ENCODE peak calls at places on chromosomes 2 and 18, in four cellular contexts. O, U, Q and C are unnamed samples.

GRCh38 chr2:45909677-45910191 is 258.3 kb downstream of the PRKCE start:
- DNase-seq in O (no peak), U (no peak), Q (no peak), C (no peak)

GRCh38 chr2:30194421-30194820 is 36.9 kb upstream of the LBH start:
- DNase-seq in O (no peak), U (no peak), Q (no peak), C (no peak)

GRCh38 chr2:209719034-209719433 is 52.6 kb upstream of the UNC80 start:
- DNase-seq in O (no peak), U (no peak), Q (no peak), C (no peak)

GRCh38 chr18:10851824-10852225 is 297.5 kb downstream of the PIEZO2 start:
- DNase-seq in O (no peak), U (peak), Q (no peak), C (peak)

GRCh38 chr2:218645126-218645525 is 14.3 kb downstream of the ZNF142 start:
- DNase-seq in O (no peak), U (no peak), Q (no peak), C (no peak)

GRCh38 chr2:48600204-48600813 is 17.3 kb upstream of the GTF2A1L start:
- DNase-seq in O (no peak), U (peak), Q (no peak), C (peak)

GRCh38 chr2:216618785-216619184 is 14.4 kb upstream of the IGFBP2 start:
- DNase-seq in O (peak), U (no peak), Q (no peak), C (no peak)

GRCh38 chr18:75282746-75283145 is 72.1 kb downstream of the TSHZ1 start:
- DNase-seq in O (no peak), U (no peak), Q (no peak), C (no peak)

GRCh38 chr2:239275871-239276812 is 124.7 kb downstream of the HDAC4 start:
- DNase-seq in O (peak), U (no peak), Q (no peak), C (no peak)

GRCh38 chr2:182593394-182593707 is 122.7 kb upstream of the DNAJC10 start:
- DNase-seq in O (no peak), U (peak), Q (no peak), C (no peak)

GRCh38 chr2:69177785-69178636 is 165.0 kb downstream of the ANTXR1 start:
- DNase-seq in O (peak), U (peak), Q (peak), C (peak)

GRCh38 chr2:234626566-234627130 is 129.8 kb upstream of the ARL4C start:
- DNase-seq in O (no peak), U (no peak), Q (no peak), C (no peak)

GRCh38 chr2:120463527-120463926 is 117.6 kb downstream of the INHBB start:
- DNase-seq in O (no peak), U (no peak), Q (no peak), C (no peak)

GRCh38 chr2:10620481-10620880 is 69.3 kb downstream of the NOL10 start:
- DNase-seq in O (no peak), U (peak), Q (no peak), C (no peak)

GRCh38 chr2:98913916-98914712 is 21.9 kb downstream of the CRACDL start:
- DNase-seq in O (no peak), U (no peak), Q (no peak), C (no peak)

GRCh38 chr2:109521233-109521632 is 92.5 kb downstream of the SEPTIN10 start:
- DNase-seq in O (no peak), U (no peak), Q (no peak), C (no peak)

GRCh38 chr2:64865073-64865830 is 123.9 kb upstream of the SLC1A4 start:
- DNase-seq in O (peak), U (peak), Q (peak), C (peak)

GRCh38 chr2:84424152-84424551 is 34.9 kb downstream of the SUCLG1 start:
- DNase-seq in O (no peak), U (peak), Q (no peak), C (no peak)

GRCh38 chr2:10265328-10266132 is 37.2 kb upstream of the HPCAL1 start:
- DNase-seq in O (no peak), U (no peak), Q (no peak), C (no peak)

GRCh38 chr2:152825834-152826233 is 107.4 kb downstream of the ARL6IP6 start:
- DNase-seq in O (no peak), U (peak), Q (no peak), C (no peak)

GRCh38 chr18:26133652-26134051 is at the start of gene PSMA8:
- DNase-seq in O (peak), U (no peak), Q (peak), C (no peak)

DNA sequence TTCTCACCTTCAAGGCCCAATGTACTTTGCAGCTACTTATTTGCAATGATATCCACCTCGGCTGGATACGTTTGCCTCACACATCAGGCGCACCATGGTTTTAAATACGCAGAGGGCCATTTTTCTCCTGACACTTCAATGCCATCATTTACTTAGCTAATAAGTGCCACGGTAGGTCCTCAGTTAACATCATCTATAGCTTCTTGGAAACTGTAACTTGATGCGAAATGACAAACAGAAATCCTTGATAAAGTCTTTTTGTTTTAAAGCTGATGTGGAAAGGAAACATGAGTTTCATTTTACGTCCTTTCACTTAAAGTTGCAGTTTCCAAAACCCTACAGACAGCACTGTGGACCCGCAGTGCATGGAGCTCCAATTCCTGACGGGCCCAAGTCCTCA is 37.1 kb downstream of the ZNF516 start:
- DNase-seq in O (no peak), U (no peak), Q (no peak), C (no peak)
- H2BK15ac ChIP-seq in O (no peak), U (no peak), Q (no peak), C (no peak)

GRCh38 chr2:71473346-71474035 is 20.1 kb downstream of the DYSF start:
- DNase-seq in O (no peak), U (no peak), Q (no peak), C (no peak)
- H3K27ac ChIP-seq in O (no peak), U (peak), Q (no peak), C (no peak)

GRCh38 chr18:49008156-49008555 is 57.4 kb upstream of the SMAD7 start:
- DNase-seq in O (no peak), U (no peak), Q (no peak), C (no peak)
- H2BK12ac ChIP-seq in O (no peak), U (no peak), Q (peak), C (no peak)

GRCh38 chr2:207473866-207474251 is 55.9 kb upstream of the CREB1 start:
- DNase-seq in O (no peak), U (no peak), Q (no peak), C (no peak)
- H2BK15ac ChIP-seq in O (no peak), U (no peak), Q (no peak), C (no peak)